ENCODE peak calls at places on chromosomes 4 and X, in four cellular contexts. V, A, S and D are unnamed samples.

GRCh38 chrX:143580266-143580665 is 55.6 kb downstream of the SLITRK4 start:
- DNase-seq in V (no peak), A (no peak), S (no peak), D (no peak)

GRCh38 chr4:170465434-170465833 is 375.7 kb upstream of the AADAT start:
- DNase-seq in V (no peak), A (no peak), S (no peak), D (no peak)

GRCh38 chr4:151142758-151143157 is 43.3 kb downstream of the RPS3A start:
- DNase-seq in V (no peak), A (no peak), S (no peak), D (no peak)

GRCh38 chr4:168152837-168153500 is 60.6 kb downstream of the ANXA10 start:
- DNase-seq in V (no peak), A (no peak), S (no peak), D (no peak)

GRCh38 chrX:11786862-11787261 is 28.8 kb downstream of the MSL3 start:
- DNase-seq in V (no peak), A (no peak), S (no peak), D (no peak)

GRCh38 chr4:113539408-113539807 is 222.1 kb downstream of the CAMK2D start:
- DNase-seq in V (no peak), A (no peak), S (no peak), D (no peak)

GRCh38 chr4:6222761-6223292 is 22.5 kb upstream of the JAKMIP1 start:
- DNase-seq in V (no peak), A (peak; percentile 20), S (no peak), D (no peak)

GRCh38 chrX:82196866-82197265 is 995.0 kb downstream of the SH3BGRL start:
- DNase-seq in V (peak; percentile 11), A (no peak), S (no peak), D (no peak)

GRCh38 chr4:11230888-11231287 is 197.8 kb downstream of the HS3ST1 start:
- DNase-seq in V (no peak), A (no peak), S (no peak), D (no peak)

GRCh38 chr4:105714071-105714521 is 5.5 kb downstream of the GSTCD start:
- DNase-seq in V (no peak), A (no peak), S (no peak), D (no peak)

GRCh38 chr4:137116144-137116543 is 416.1 kb downstream of the PCDH18 start:
- DNase-seq in V (no peak), A (no peak), S (no peak), D (no peak)

GRCh38 chr4:40307627-40308497 is 27.3 kb upstream of the CHRNA9 start:
- DNase-seq in V (no peak), A (peak; percentile 43), S (no peak), D (no peak)

GRCh38 chrX:34956915-34957314 is 14.3 kb downstream of the FAM47B start:
- DNase-seq in V (no peak), A (no peak), S (no peak), D (no peak)

GRCh38 chr4:99117876-99118693 is 26.0 kb downstream of the ADH4 start:
- DNase-seq in V (no peak), A (no peak), S (no peak), D (no peak)

GRCh38 chrX:107716045-107716684 is 59.4 kb downstream of the TSC22D3 start:
- DNase-seq in V (peak; percentile 66), A (no peak), S (peak; percentile 45), D (no peak)

GRCh38 chrX:39652336-39652735 is 445.4 kb downstream of the BCOR start:
- DNase-seq in V (no peak), A (no peak), S (no peak), D (no peak)

GRCh38 chr4:73661646-73662119 is 41.4 kb upstream of the RASSF6 start:
- DNase-seq in V (no peak), A (no peak), S (no peak), D (no peak)

GRCh38 chrX:143661286-143661685 is 25.4 kb upstream of the SLITRK4 start:
- DNase-seq in V (no peak), A (no peak), S (no peak), D (no peak)

GRCh38 chrX:55135171-55135570 is 46.4 kb downstream of the PAGE2 start:
- DNase-seq in V (no peak), A (peak; percentile 48), S (peak; percentile 42), D (no peak)

GRCh38 chr4:80183196-80184052 is 13.9 kb upstream of the PRDM8 start:
- DNase-seq in V (no peak), A (no peak), S (peak; percentile 54), D (no peak)

GRCh38 chr4:20254517-20255250 is 3.0 kb downstream of the SLIT2 start:
- DNase-seq in V (peak; percentile 70), A (no peak), S (peak; percentile 42), D (no peak)

GRCh38 chrX:129772796-129773431 is 6.8 kb upstream of the SASH3 start:
- DNase-seq in V (peak; percentile 77), A (peak; percentile 49), S (peak; percentile 71), D (no peak)

GRCh38 chr4:147760176-147760575 is 28.3 kb downstream of the ARHGAP10 start:
- DNase-seq in V (no peak), A (peak; percentile 60), S (no peak), D (peak; percentile 94)

GRCh38 chr4:67087897-67088296 is 457.4 kb downstream of the CENPC start:
- DNase-seq in V (no peak), A (peak; percentile 41), S (no peak), D (no peak)

GRCh38 chr4:150578745-150579470 is 3.0 kb upstream of the MAB21L2 start:
- DNase-seq in V (no peak), A (no peak), S (no peak), D (peak; percentile 84)

GRCh38 chr4:110085131-110085530 is 113.3 kb downstream of the ELOVL6 start:
- DNase-seq in V (no peak), A (peak; percentile 77), S (no peak), D (no peak)

GRCh38 chr4:8287606-8288280 is 18.2 kb downstream of the HTRA3 start:
- DNase-seq in V (no peak), A (no peak), S (peak; percentile 17), D (no peak)

GRCh38 chr4:85496146-85496849 is 21.3 kb downstream of the ARHGAP24 start:
- DNase-seq in V (no peak), A (no peak), S (no peak), D (no peak)

GRCh38 chrX:48090123-48090522 is 18.7 kb upstream of the ZNF630 start:
- DNase-seq in V (no peak), A (no peak), S (no peak), D (peak; percentile 41)

GRCh38 chr4:128796934-128797333 is 12.6 kb upstream of the JADE1 start:
- DNase-seq in V (no peak), A (peak; percentile 36), S (no peak), D (no peak)